ENCODE peak calls at places on chromosomes 5 and 9, in six cellular contexts. K is neural progenitor cell, G is neuronal stem cell, P is H1, V is IMR-90, M is fibroblast of lung. J is an unnamed sample. For H3K9me3, the result is how much of the 10 kb centered on the place peaks cover.

GRCh38 chr9:128405780-128406171 is 14.9 kb upstream of the CERCAM start:
- DNase-seq in V (no peak), P (no peak), K (no peak), G (no peak), M (no peak), J (no peak)

GRCh38 chr5:50302815-50303490 is 138.1 kb downstream of the EMB start:
- DNase-seq in V (peak), K (no peak), P (no peak), M (no peak), G (no peak), J (peak)

GRCh38 chr5:16051246-16051645 is 128.3 kb downstream of the MARCHF11 start:
- DNase-seq in K (no peak), M (no peak), P (no peak), G (no peak), V (no peak), J (peak)

GRCh38 chr5:151063136-151063544 is 17.7 kb downstream of the TNIP1 start:
- DNase-seq in K (no peak), G (no peak), M (peak), V (peak), P (no peak), J (peak)

GRCh38 chr5:166358127-166358840 is 1933.2 kb upstream of the WWC1 start:
- DNase-seq in P (no peak), G (no peak), V (no peak), M (no peak), K (no peak), J (no peak)

GRCh38 chr9:121827251-121827967 is 176.0 kb downstream of the DAB2IP start:
- DNase-seq in G (no peak), K (peak), M (no peak), V (no peak), P (no peak), J (no peak)

GRCh38 chr9:116566677-116567488 is 120.2 kb upstream of the TRIM32 start:
- DNase-seq in P (no peak), G (no peak), M (peak), V (peak), K (no peak), J (peak)

GRCh38 chr9:71929223-71929622 is 17.8 kb downstream of the C9orf85 start:
- DNase-seq in G (no peak), V (peak), P (no peak), M (peak), K (no peak), J (peak)

GRCh38 chr9:126420643-126421564 is 94.3 kb downstream of the MVB12B start:
- DNase-seq in P (no peak), V (peak), M (no peak), K (no peak), G (no peak), J (peak)

GRCh38 chr5:169778622-169779596 is 141.8 kb downstream of the DOCK2 start:
- DNase-seq in P (no peak), K (no peak), V (no peak), G (no peak), M (no peak), J (no peak)

GRCh38 chr5:56669534-56670483 is 145.5 kb upstream of the MAP3K1 start:
- DNase-seq in G (no peak), V (peak), K (no peak), M (peak), P (peak), J (no peak)
- H3K9ac ChIP-seq in G (no peak), V (no peak), K (no peak), M (no peak), P (no peak), J (no peak)

GRCh38 chr5:45335346-45335745 is 360.8 kb downstream of the HCN1 start:
- DNase-seq in K (no peak), G (no peak), V (no peak), M (no peak), P (no peak), J (no peak)

GRCh38 chr5:45336464-45336863 is 359.7 kb downstream of the HCN1 start:
- DNase-seq in M (no peak), G (no peak), V (no peak), K (no peak), P (no peak), J (no peak)

GRCh38 chr5:45335978-45336377 is 360.2 kb downstream of the HCN1 start:
- DNase-seq in M (no peak), K (no peak), G (no peak), V (no peak), P (no peak), J (no peak)

DNA sequence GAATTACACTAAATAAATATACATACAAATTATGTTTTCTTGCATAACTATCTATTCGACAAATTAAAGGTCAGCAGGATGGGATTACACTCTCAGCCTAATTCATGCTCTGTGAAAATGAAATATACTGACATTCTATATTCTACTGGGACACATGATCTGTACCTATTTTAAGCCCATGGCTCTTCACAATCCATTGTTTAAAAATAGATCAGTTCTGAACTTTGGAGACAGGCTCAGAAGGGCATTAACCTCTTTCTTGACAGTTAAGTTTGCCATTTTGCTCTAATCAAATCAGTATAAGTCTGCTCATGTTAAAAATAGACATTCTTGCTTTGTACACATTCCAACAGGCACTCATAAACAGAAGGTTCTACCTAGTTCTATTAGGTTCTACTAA is 361.2 kb downstream of the HCN1 start:
- DNase-seq in K (no peak), P (no peak), V (no peak), G (no peak), M (no peak), J (no peak)
- H3K9me3 ChIP-seq in K (under half), P (under half), V (under half), G (under half), M (under half), J (under half)

GRCh38 chr5:103260951-103261350 is 2.4 kb downstream of the MACIR start:
- DNase-seq in M (no peak), G (no peak), V (no peak), K (no peak), P (no peak), J (no peak)

GRCh38 chr5:103256178-103256577 is 2.4 kb upstream of the MACIR start:
- DNase-seq in V (no peak), P (no peak), K (peak), G (no peak), M (no peak), J (no peak)

GRCh38 chr5:103258368-103258956 is at the start of gene MACIR:
- DNase-seq in K (peak), V (peak), G (peak), P (peak), M (peak), J (peak)

GRCh38 chr5:103259705-103260355 is 1.3 kb downstream of the MACIR start:
- DNase-seq in P (no peak), V (peak), K (peak), G (no peak), M (peak), J (peak)

GRCh38 chr5:103258957-103259704 is 568 bp downstream of the MACIR start:
- DNase-seq in P (no peak), V (peak), M (peak), G (peak), K (peak), J (peak)
- H3K4me2 ChIP-seq in P (peak), V (peak), M (peak), G (peak), K (peak), J (peak)

GRCh38 chr5:154286557-154286956 is 96.0 kb downstream of the GALNT10 start:
- DNase-seq in K (peak), M (no peak), V (no peak), P (no peak), G (no peak), J (no peak)
- H3K9ac ChIP-seq in K (no peak), M (no peak), V (no peak), P (no peak), G (no peak), J (no peak)

DNA sequence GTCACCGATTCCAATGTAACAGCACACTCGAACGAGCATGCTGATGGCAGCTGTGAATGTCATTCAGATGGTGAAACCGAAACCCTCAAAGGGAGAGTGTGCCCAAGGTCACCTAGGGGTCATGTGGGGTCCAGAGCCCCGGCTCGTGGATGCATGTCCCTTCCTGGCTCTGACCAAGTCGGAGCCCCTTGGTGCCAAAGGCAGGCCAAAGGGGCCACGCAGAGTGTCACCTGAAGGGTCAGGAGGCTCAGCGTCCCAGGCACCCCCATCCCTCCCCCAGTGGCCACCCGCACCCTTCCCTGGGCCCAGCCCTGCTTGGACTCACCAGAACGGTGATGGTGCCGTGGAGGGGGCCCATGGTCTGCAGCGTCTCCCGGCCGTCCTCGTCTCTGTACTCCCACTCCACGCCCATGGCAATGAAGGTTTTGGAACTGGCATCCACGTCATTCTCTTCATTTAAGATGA is 69.5 kb downstream of the ZNF354C start:
- DNase-seq in P (no peak), K (no peak), M (no peak), G (no peak), V (no peak), J (no peak)
- H3K9me3 ChIP-seq in P (under half), K (under half), M (under half), G (under half), V (under half), J (under half)